ENCODE peak calls at places on chromosomes 2 and 18, in four cellular contexts. One of them, this sample, is unnamed.
A peak's percentile ranks its signal among the peaks of the same experiment; 100 is the strongest.

GRCh38 chr18:78902795-78903435 is 76.7 kb upstream of the SALL3 start:
- DNase-seq in WTC11: no peak
- DNase-seq in K562: no peak
- DNase-seq in HepG2: no peak
- DNase-seq in this sample: no peak

GRCh38 chr2:194870974-194871535 is 786.0 kb upstream of the SLC39A10 start:
- DNase-seq in WTC11: no peak
- DNase-seq in K562: no peak
- DNase-seq in HepG2: no peak
- DNase-seq in this sample: no peak

GRCh38 chr2:170723446-170723958 is 8.4 kb downstream of the SP5 start:
- DNase-seq in WTC11: peak; percentile 31
- DNase-seq in K562: no peak
- DNase-seq in HepG2: no peak
- DNase-seq in this sample: no peak

GRCh38 chr2:234373060-234373459 is 123.8 kb downstream of the ARL4C start:
- DNase-seq in WTC11: no peak
- DNase-seq in K562: no peak
- DNase-seq in HepG2: no peak
- DNase-seq in this sample: no peak

GRCh38 chr2:205424326-205424725 is 258.0 kb upstream of the NRP2 start:
- DNase-seq in WTC11: no peak
- DNase-seq in K562: no peak
- DNase-seq in HepG2: no peak
- DNase-seq in this sample: no peak

GRCh38 chr18:35457140-35457704 is 40.5 kb downstream of the INO80C start:
- DNase-seq in WTC11: no peak
- DNase-seq in K562: no peak
- DNase-seq in HepG2: no peak
- DNase-seq in this sample: no peak

GRCh38 chr2:85709385-85709784 is 15.2 kb downstream of the GNLY start:
- DNase-seq in WTC11: no peak
- DNase-seq in K562: no peak
- DNase-seq in HepG2: no peak
- DNase-seq in this sample: no peak

GRCh38 chr18:59172664-59173249 is 33.1 kb downstream of the SEC11C start:
- DNase-seq in WTC11: no peak
- DNase-seq in K562: no peak
- DNase-seq in HepG2: no peak
- DNase-seq in this sample: no peak

GRCh38 chr2:148674063-148675020 is 29.8 kb downstream of the EPC2 start:
- DNase-seq in WTC11: peak; percentile 55
- DNase-seq in K562: peak; percentile 68
- DNase-seq in HepG2: peak; percentile 50
- DNase-seq in this sample: peak; percentile 27

GRCh38 chr2:9273496-9273895 is 66.9 kb downstream of the ASAP2 start:
- DNase-seq in WTC11: no peak
- DNase-seq in K562: no peak
- DNase-seq in HepG2: no peak
- DNase-seq in this sample: no peak

GRCh38 chr2:161245671-161246070 is 62.6 kb upstream of the PSMD14 start:
- DNase-seq in WTC11: no peak
- DNase-seq in K562: no peak
- DNase-seq in HepG2: no peak
- DNase-seq in this sample: no peak

GRCh38 chr2:237966250-237966564 is 607 bp upstream of the UBE2F start:
- DNase-seq in WTC11: no peak
- DNase-seq in K562: no peak
- DNase-seq in HepG2: no peak
- DNase-seq in this sample: no peak

GRCh38 chr2:237964578-237965404 is 2.0 kb upstream of the UBE2F start:
- DNase-seq in WTC11: no peak
- DNase-seq in K562: peak; percentile 84
- DNase-seq in HepG2: no peak
- DNase-seq in this sample: no peak

GRCh38 chr2:237967463-237967871 is 653 bp downstream of the UBE2F start:
- DNase-seq in WTC11: peak; percentile 25
- DNase-seq in K562: peak; percentile 29
- DNase-seq in HepG2: no peak
- DNase-seq in this sample: peak; percentile 72

GRCh38 chr2:237966565-237967462 is at the start of gene UBE2F:
- DNase-seq in WTC11: peak; percentile 99
- DNase-seq in K562: peak; percentile 81
- DNase-seq in HepG2: peak; percentile 95
- DNase-seq in this sample: peak; percentile 99

GRCh38 chr2:237968048-237968862 is 1.4 kb downstream of the UBE2F start:
- DNase-seq in WTC11: no peak
- DNase-seq in K562: no peak
- DNase-seq in HepG2: peak; percentile 35
- DNase-seq in this sample: peak; percentile 59
- TF ChIP-seq CTCF in WTC11: no peak
- TF ChIP-seq CTCF in K562: peak; percentile 41
- TF ChIP-seq CTCF in HepG2: peak; percentile 63
- TF ChIP-seq CTCF in this sample: no peak

GRCh38 chr2:189362283-189362682 is 79.0 kb upstream of the WDR75 start:
- DNase-seq in WTC11: no peak
- DNase-seq in K562: no peak
- DNase-seq in HepG2: no peak
- DNase-seq in this sample: no peak

GRCh38 chr2:189367343-189367742 is 73.9 kb upstream of the WDR75 start:
- DNase-seq in WTC11: no peak
- DNase-seq in K562: no peak
- DNase-seq in HepG2: no peak
- DNase-seq in this sample: no peak

GRCh38 chr2:189366349-189366748 is 74.9 kb upstream of the WDR75 start:
- DNase-seq in WTC11: no peak
- DNase-seq in K562: no peak
- DNase-seq in HepG2: no peak
- DNase-seq in this sample: no peak

GRCh38 chr2:189363559-189363958 is 77.7 kb upstream of the WDR75 start:
- DNase-seq in WTC11: no peak
- DNase-seq in K562: no peak
- DNase-seq in HepG2: peak; percentile 44
- DNase-seq in this sample: no peak

DNA sequence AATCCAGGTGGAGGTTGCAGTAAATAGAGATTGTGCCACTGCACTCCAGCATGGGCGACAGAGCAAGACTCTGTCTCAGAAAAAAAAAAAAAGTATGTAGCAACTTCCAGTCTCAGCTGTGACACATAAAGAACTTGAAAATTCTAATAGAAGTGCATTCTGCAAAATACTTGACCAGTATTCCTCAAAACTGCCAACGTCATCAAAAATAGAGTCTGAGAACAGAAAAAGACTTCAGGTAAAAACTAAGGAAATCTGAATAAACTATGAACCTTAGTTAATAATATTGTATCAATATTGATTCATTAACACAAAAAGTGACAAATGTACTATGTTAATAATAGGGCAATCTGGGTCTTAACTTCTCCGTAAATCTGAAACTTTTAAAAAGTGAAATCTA is 76.7 kb upstream of the WDR75 start:
- DNase-seq in WTC11: no peak
- DNase-seq in K562: no peak
- DNase-seq in HepG2: no peak
- DNase-seq in this sample: no peak
- TF ChIP-seq FOXJ3 in WTC11: no peak
- TF ChIP-seq FOXJ3 in K562: no peak
- TF ChIP-seq FOXJ3 in HepG2: no peak
- TF ChIP-seq FOXJ3 in this sample: no peak

DNA sequence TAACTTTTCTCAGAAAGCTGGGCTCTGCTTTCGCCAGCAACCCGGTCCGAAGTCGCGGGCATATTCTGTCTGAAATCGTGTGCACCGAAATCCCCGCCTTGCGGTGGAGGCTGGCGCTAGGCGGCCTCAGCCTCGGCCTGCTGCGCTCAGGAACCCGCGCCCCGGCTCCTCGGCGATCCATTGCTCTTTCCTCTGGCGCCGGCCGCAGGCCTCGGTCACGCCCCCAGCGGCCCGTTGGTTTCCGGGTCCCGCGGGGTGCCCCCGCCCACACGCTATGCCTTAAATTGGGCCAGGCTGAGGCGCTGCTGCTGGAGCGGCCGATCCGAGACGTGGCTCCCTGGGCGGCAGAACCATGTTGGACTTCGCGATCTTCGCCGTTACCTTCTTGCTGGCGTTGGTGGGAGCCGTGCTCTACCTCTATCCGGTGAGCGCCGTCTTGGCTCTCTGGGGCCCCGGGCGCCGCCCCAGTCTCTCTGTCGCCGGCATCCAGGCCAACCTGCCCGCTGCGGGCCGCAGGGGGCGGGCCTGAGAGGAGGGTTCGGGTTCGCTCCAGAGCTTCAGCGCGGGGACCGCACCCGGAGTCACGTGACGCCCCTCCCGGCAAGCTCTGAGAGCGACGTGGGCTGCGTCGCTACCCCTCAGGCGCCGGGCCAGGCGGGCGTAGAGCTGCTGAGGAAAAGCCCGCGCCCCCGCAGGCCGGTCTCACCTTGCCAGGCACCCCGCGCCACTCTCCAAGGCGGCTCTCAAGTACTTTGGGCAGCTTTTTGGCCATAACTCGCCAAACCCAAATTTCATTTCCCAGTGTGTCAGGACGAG is at the start of gene CYP20A1:
- DNase-seq in WTC11: peak; percentile 97
- DNase-seq in K562: peak; percentile 85
- DNase-seq in HepG2: peak; percentile 93
- DNase-seq in this sample: peak; percentile 94
- TF ChIP-seq CTCF in WTC11: no peak
- TF ChIP-seq CTCF in K562: peak; percentile 34
- TF ChIP-seq CTCF in HepG2: peak; percentile 75
- TF ChIP-seq CTCF in this sample: peak; percentile 43

DNA sequence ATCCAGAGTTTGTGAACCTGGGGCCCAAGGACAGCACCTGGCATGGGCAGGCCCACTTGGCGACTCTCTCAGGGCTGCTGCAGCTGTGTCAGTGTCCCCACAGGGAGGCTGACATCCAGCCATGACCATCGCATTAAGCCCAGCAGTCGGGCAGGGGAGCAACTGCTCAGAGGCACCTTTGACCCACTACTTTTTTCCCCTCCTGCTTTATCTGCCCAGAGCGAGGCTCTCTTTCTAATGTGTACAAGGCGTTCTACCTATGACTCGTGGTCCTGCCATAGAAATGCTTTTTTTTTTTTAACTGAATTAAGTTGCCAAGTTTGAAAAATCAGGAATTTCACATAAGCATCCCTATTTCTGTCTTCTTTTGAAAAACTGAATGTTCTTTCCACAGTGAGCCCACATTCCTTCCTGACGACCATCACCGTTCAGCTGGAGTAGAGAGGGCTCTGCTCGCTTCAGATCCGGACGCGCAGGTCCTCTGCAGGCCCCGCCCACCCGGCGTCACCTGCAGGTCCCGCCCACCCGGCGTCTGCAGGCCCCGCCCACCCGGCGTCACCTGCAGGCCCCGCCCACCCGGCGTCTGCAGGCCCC is 403 bp upstream of the CLUL1 start:
- DNase-seq in WTC11: peak; percentile 77
- DNase-seq in K562: peak; percentile 90
- DNase-seq in HepG2: peak; percentile 43
- DNase-seq in this sample: peak; percentile 67
- TF ChIP-seq FOXJ3 in WTC11: no peak
- TF ChIP-seq FOXJ3 in K562: no peak
- TF ChIP-seq FOXJ3 in HepG2: no peak
- TF ChIP-seq FOXJ3 in this sample: no peak

DNA sequence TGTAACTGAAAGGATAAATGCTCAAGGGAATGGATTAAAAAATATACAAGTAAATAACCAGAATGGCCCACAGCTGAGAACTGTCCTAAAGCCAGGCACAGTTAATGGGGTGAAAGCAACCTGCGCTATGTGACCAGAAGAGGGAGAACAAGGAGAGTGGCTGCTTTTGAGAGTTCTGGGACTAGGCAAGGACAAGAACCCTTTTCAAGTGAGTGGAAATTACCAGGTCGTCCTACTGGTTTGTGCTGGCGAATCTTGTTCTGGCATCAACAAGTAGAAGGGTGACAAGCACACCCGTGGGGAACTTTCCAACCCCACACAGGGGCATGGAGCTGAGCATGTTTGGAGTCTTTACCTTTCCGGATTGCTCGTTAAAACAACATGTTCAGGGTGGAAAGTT is 82.8 kb downstream of the TMEM17 start:
- DNase-seq in WTC11: no peak
- DNase-seq in K562: no peak
- DNase-seq in HepG2: peak; percentile 71
- DNase-seq in this sample: no peak
- TF ChIP-seq CTCF in WTC11: no peak
- TF ChIP-seq CTCF in K562: peak; percentile 52
- TF ChIP-seq CTCF in HepG2: peak; percentile 72
- TF ChIP-seq CTCF in this sample: peak; percentile 34

GRCh38 chr2:136119717-136120675 is 2.0 kb upstream of the CXCR4 start:
- DNase-seq in WTC11: no peak
- DNase-seq in K562: no peak
- DNase-seq in HepG2: no peak
- DNase-seq in this sample: no peak

GRCh38 chr2:136117391-136117841 is 533 bp downstream of the CXCR4 start:
- DNase-seq in WTC11: peak; percentile 41
- DNase-seq in K562: peak; percentile 28
- DNase-seq in HepG2: no peak
- DNase-seq in this sample: peak; percentile 71

GRCh38 chr2:136118819-136119716 is 1.1 kb upstream of the CXCR4 start:
- DNase-seq in WTC11: peak; percentile 66
- DNase-seq in K562: peak; percentile 55
- DNase-seq in HepG2: no peak
- DNase-seq in this sample: peak; percentile 85

GRCh38 chr2:136116813-136117390 is 1.0 kb downstream of the CXCR4 start:
- DNase-seq in WTC11: peak; percentile 29
- DNase-seq in K562: no peak
- DNase-seq in HepG2: no peak
- DNase-seq in this sample: peak; percentile 61

DNA sequence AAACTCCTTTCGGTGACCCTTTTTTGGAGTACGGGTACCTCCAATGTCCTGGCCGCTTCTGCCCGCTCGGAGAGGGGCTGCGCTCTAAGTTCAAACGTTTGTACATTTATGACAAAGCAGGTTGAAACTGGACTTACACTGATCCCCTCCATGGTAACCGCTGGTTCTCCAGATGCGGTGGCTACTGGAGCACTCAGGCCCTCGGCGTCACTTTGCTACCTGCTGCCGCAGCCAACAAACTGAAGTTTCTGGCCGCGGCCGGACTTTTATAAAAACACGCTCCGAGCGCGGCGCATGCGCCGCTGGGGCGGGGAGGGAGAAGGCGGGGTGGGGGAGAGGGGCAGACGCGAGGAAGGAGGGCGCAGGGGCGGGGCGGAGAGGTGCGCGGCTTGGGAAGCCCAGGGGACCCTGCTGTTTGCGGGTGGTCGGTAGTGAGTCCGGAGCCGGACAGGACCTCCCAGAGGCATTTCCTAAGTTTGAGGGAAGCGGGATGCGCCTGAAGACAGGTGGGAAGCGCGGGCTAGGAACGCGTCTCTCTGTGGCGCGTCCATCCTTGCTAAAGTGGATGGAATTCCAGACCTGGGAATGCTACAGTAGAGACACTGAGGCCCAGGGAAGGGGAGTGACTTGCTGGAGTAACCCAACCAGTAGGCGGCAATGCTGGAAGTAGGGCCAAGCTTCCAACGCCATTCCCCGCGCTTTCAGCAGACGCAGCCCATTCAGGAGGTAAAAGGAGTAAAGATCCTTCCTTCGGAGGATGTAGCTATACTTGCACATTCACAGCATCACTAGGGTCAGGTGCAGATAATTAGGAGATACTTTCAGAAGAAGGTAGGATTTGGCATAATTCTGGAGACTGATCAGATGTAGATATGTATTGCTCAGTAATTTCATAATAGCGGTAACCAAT is at the start of gene CXCR4:
- DNase-seq in WTC11: peak; percentile 90
- DNase-seq in K562: peak; percentile 87
- DNase-seq in HepG2: no peak
- DNase-seq in this sample: peak; percentile 97
- TF ChIP-seq FOXJ3 in WTC11: no peak
- TF ChIP-seq FOXJ3 in K562: no peak
- TF ChIP-seq FOXJ3 in HepG2: no peak
- TF ChIP-seq FOXJ3 in this sample: no peak

This sample was measured in SK-N-SH.